ENCODE peak calls at places on chromosomes 4 and X, in nine cellular contexts. E, B, Z, V, N, W, O, Q and S are unnamed samples.

GRCh38 chr4:151857368-151857767 is 96.6 kb upstream of the GATB start:
- DNase-seq in N (no peak), E (no peak), B (no peak), Q (no peak), W (no peak), Z (no peak), V (no peak), O (no peak), S (no peak)

GRCh38 chr4:6338175-6338950 is 68.7 kb downstream of the WFS1 start:
- DNase-seq in W (no peak), N (peak; percentile 38), B (peak; percentile 8), V (no peak), Q (no peak), E (no peak), Z (no peak), O (no peak), S (no peak)

GRCh38 chr4:522911-523443 is 24.0 kb downstream of the PIGG start:
- DNase-seq in Z (no peak), V (no peak), B (no peak), W (no peak), N (no peak), E (no peak), Q (no peak), O (no peak), S (peak; percentile 57)

GRCh38 chr4:136634121-136634520 is 898.2 kb downstream of the PCDH18 start:
- DNase-seq in Q (no peak), W (no peak), O (no peak), N (no peak), E (no peak), V (no peak), B (no peak), Z (no peak), S (no peak)

GRCh38 chrX:107226766-107227165 is 20.4 kb downstream of the DNAAF6 start:
- DNase-seq in V (no peak), Z (no peak), B (no peak), E (no peak), O (no peak), W (no peak), N (no peak), Q (no peak), S (no peak)

GRCh38 chrX:3713937-3714434 is 537 bp upstream of the PRKX start:
- DNase-seq in E (no peak), W (no peak), B (no peak), N (no peak), O (no peak), Z (no peak), Q (no peak), V (no peak), S (no peak)

GRCh38 chrX:74422576-74423288 is 1.4 kb downstream of the SLC16A2 start:
- DNase-seq in O (peak; percentile 83), Q (no peak), Z (no peak), W (no peak), E (peak; percentile 72), B (peak; percentile 71), V (peak; percentile 37), N (no peak), S (peak; percentile 79)

GRCh38 chr4:57329279-57329678 is 219.1 kb upstream of the IGFBP7 start:
- DNase-seq in W (no peak), B (no peak), V (no peak), E (no peak), N (no peak), O (no peak), Q (no peak), Z (no peak), S (no peak)

GRCh38 chrX:135425566-135425965 is 3.8 kb downstream of the SMIM10L2A start:
- DNase-seq in B (no peak), W (no peak), E (peak; percentile 71), Z (no peak), N (no peak), V (no peak), O (no peak), Q (no peak), S (no peak)

GRCh38 chr4:122806981-122807679 is 19.5 kb upstream of the FGF2 start:
- DNase-seq in O (no peak), E (no peak), N (no peak), V (no peak), Z (no peak), B (no peak), W (no peak), Q (no peak), S (no peak)

GRCh38 chr4:119498520-119498919 is 130.1 kb downstream of the PDE5A start:
- DNase-seq in N (no peak), Q (peak; percentile 11), B (no peak), O (peak; percentile 86), W (no peak), E (peak; percentile 46), V (peak; percentile 83), Z (no peak), S (peak; percentile 72)

GRCh38 chr4:52850406-52851119 is 11.6 kb upstream of the RASL11B start:
- DNase-seq in N (no peak), W (no peak), B (no peak), E (no peak), Q (no peak), V (no peak), Z (no peak), O (no peak), S (no peak)